ENCODE peak calls at places on chromosome 6, in nine cellular contexts. B, Q, O, Z, S, D, U, R and T are unnamed samples.

GRCh38 chr6:31114540-31114876 is at the start of gene PSORS1C1:
- DNase-seq in B (no peak), Q (no peak), O (no peak), Z (peak), S (peak), D (peak), U (peak), R (peak), T (peak)

GRCh38 chr6:139708342-139709199 is 334.1 kb upstream of the CITED2 start:
- DNase-seq in B (no peak), Q (no peak), O (no peak), Z (peak), S (peak), D (peak), U (peak), R (no peak), T (no peak)

GRCh38 chr6:134093007-134093573 is 40.7 kb upstream of the SLC2A12 start:
- DNase-seq in B (no peak), Q (no peak), O (no peak), Z (no peak), S (no peak), D (no peak), U (no peak), R (no peak), T (no peak)

GRCh38 chr6:140566706-140567330 is 1192.4 kb upstream of the CITED2 start:
- DNase-seq in B (no peak), Q (no peak), O (no peak), Z (peak), S (peak), D (peak), U (peak), R (no peak), T (no peak)

GRCh38 chr6:15464211-15464725 is 198.6 kb downstream of the DTNBP1 start:
- DNase-seq in B (peak), Q (peak), O (peak), Z (peak), S (no peak), D (peak), U (no peak), R (no peak), T (no peak)

GRCh38 chr6:43150051-43150751 is 20.9 kb upstream of the SRF start:
- DNase-seq in B (no peak), Q (no peak), O (no peak), Z (no peak), S (peak), D (no peak), U (no peak), R (no peak), T (no peak)

GRCh38 chr6:89022747-89023289 is 57.7 kb upstream of the PNRC1 start:
- DNase-seq in B (no peak), Q (no peak), O (no peak), Z (peak), S (peak), D (peak), U (peak), R (no peak), T (no peak)

GRCh38 chr6:168865-169455 is 123.3 kb upstream of the DUSP22 start:
- DNase-seq in B (no peak), Q (peak), O (no peak), Z (peak), S (peak), D (peak), U (peak), R (no peak), T (no peak)

GRCh38 chr6:136024711-136025110 is 173.2 kb downstream of the PDE7B start:
- DNase-seq in B (no peak), Q (no peak), O (no peak), Z (no peak), S (no peak), D (no peak), U (no peak), R (no peak), T (no peak)

GRCh38 chr6:44661631-44662030 is 274.1 kb downstream of the CDC5L start:
- DNase-seq in B (no peak), Q (no peak), O (no peak), Z (no peak), S (no peak), D (peak), U (no peak), R (no peak), T (no peak)

GRCh38 chr6:144675231-144675861 is 390.2 kb downstream of the UTRN start:
- DNase-seq in B (no peak), Q (peak), O (no peak), Z (no peak), S (peak), D (peak), U (peak), R (no peak), T (no peak)

GRCh38 chr6:154555075-154555677 is 44.7 kb upstream of the CNKSR3 start:
- DNase-seq in B (no peak), Q (no peak), O (no peak), Z (peak), S (peak), D (peak), U (peak), R (no peak), T (no peak)

GRCh38 chr6:84854801-84855400 is 90.5 kb upstream of the TBX18 start:
- DNase-seq in B (no peak), Q (no peak), O (no peak), Z (no peak), S (no peak), D (no peak), U (no peak), R (no peak), T (no peak)

GRCh38 chr6:5108068-5108467 is 22.9 kb downstream of the PPP1R3G start:
- DNase-seq in B (no peak), Q (no peak), O (no peak), Z (no peak), S (no peak), D (no peak), U (no peak), R (no peak), T (no peak)

GRCh38 chr6:136962661-136963060 is 40.6 kb downstream of the SLC35D3 start:
- DNase-seq in B (no peak), Q (no peak), O (no peak), Z (no peak), S (no peak), D (no peak), U (no peak), R (no peak), T (no peak)

GRCh38 chr6:38697846-38698245 is 5.1 kb downstream of the GLO1 start:
- DNase-seq in B (no peak), Q (no peak), O (no peak), Z (no peak), S (no peak), D (no peak), U (no peak), R (no peak), T (no peak)

GRCh38 chr6:49556429-49556837 is 6.0 kb downstream of the C6orf141 start:
- DNase-seq in B (no peak), Q (no peak), O (no peak), Z (peak), S (peak), D (peak), U (peak), R (no peak), T (no peak)

GRCh38 chr6:424741-425417 is 33.3 kb downstream of the IRF4 start:
- DNase-seq in B (no peak), Q (no peak), O (no peak), Z (no peak), S (no peak), D (no peak), U (no peak), R (no peak), T (no peak)

GRCh38 chr6:106643061-106643460 is 13.7 kb downstream of the QRSL1 start:
- DNase-seq in B (no peak), Q (no peak), O (no peak), Z (no peak), S (no peak), D (peak), U (no peak), R (no peak), T (no peak)

GRCh38 chr6:81531869-81532561 is 220.5 kb downstream of the TENT5A start:
- DNase-seq in B (no peak), Q (no peak), O (no peak), Z (no peak), S (peak), D (no peak), U (peak), R (no peak), T (no peak)

GRCh38 chr6:31266721-31267360 is 5.1 kb downstream of the HLA-C start:
- DNase-seq in B (no peak), Q (no peak), O (no peak), Z (no peak), S (no peak), D (no peak), U (no peak), R (no peak), T (no peak)

GRCh38 chr6:130670142-130670541 is 157.1 kb upstream of the SMLR1 start:
- DNase-seq in B (no peak), Q (no peak), O (no peak), Z (no peak), S (no peak), D (no peak), U (no peak), R (no peak), T (no peak)

GRCh38 chr6:72894091-72894490 is 272.2 kb downstream of the KCNQ5 start:
- DNase-seq in B (no peak), Q (no peak), O (no peak), Z (no peak), S (peak), D (peak), U (no peak), R (no peak), T (no peak)

GRCh38 chr6:40473026-40473425 is 114.1 kb downstream of the LRFN2 start:
- DNase-seq in B (no peak), Q (no peak), O (no peak), Z (no peak), S (no peak), D (no peak), U (no peak), R (no peak), T (no peak)

GRCh38 chr6:116764557-116764960 is 960 bp downstream of the FAM162B start:
- DNase-seq in B (no peak), Q (no peak), O (no peak), Z (no peak), S (no peak), D (no peak), U (no peak), R (no peak), T (no peak)

GRCh38 chr6:108578595-108579038 is 17.9 kb downstream of the FOXO3 start:
- DNase-seq in B (no peak), Q (no peak), O (no peak), Z (no peak), S (peak), D (peak), U (peak), R (no peak), T (no peak)

GRCh38 chr6:40719671-40720374 is 132.7 kb upstream of the LRFN2 start:
- DNase-seq in B (no peak), Q (no peak), O (no peak), Z (peak), S (peak), D (no peak), U (peak), R (no peak), T (no peak)

GRCh38 chr6:31037169-31037568 is 26.9 kb downstream of the MUC22 start:
- DNase-seq in B (no peak), Q (no peak), O (no peak), Z (no peak), S (peak), D (no peak), U (no peak), R (no peak), T (no peak)

GRCh38 chr6:90495216-90495817 is 91.6 kb downstream of the MAP3K7 start:
- DNase-seq in B (no peak), Q (no peak), O (no peak), Z (no peak), S (no peak), D (no peak), U (no peak), R (no peak), T (no peak)

GRCh38 chr6:158759966-158760617 is 59.1 kb downstream of the EZR start:
- DNase-seq in B (no peak), Q (no peak), O (no peak), Z (no peak), S (no peak), D (no peak), U (no peak), R (no peak), T (no peak)

GRCh38 chr6:43790031-43790430 is 20.0 kb downstream of the VEGFA start:
- DNase-seq in B (no peak), Q (peak), O (no peak), Z (no peak), S (no peak), D (no peak), U (no peak), R (no peak), T (peak)

GRCh38 chr6:43703512-43704429 is 16.2 kb upstream of the MRPS18A start:
- DNase-seq in B (no peak), Q (no peak), O (no peak), Z (no peak), S (no peak), D (no peak), U (no peak), R (no peak), T (no peak)

GRCh38 chr6:960356-960755 is 267.4 kb upstream of the EXOC2 start:
- DNase-seq in B (no peak), Q (no peak), O (no peak), Z (no peak), S (peak), D (no peak), U (no peak), R (no peak), T (no peak)

GRCh38 chr6:42696526-42697267 is 25.7 kb downstream of the PRPH2 start:
- DNase-seq in B (no peak), Q (no peak), O (no peak), Z (no peak), S (peak), D (no peak), U (peak), R (no peak), T (no peak)

GRCh38 chr6:107743311-107743710 is 80.8 kb downstream of the SCML4 start:
- DNase-seq in B (no peak), Q (no peak), O (no peak), Z (no peak), S (no peak), D (peak), U (no peak), R (no peak), T (no peak)